ENCODE peak calls at places on chromosome 12, in nine cellular contexts. R is thyroid gland, E is uterus, S is IMR-90, H is HCT116, G is omental fat pad, J is cardiac muscle cell, O is A549, I is AG09309. K is an unnamed sample.

GRCh38 chr12:55706840-55707671 is 648 bp downstream of the ITGA7 start:
- DNase-seq in R (no peak), E (no peak), S (no peak), H (no peak), G (no peak), J (peak), O (no peak), I (no peak), K (no peak)

GRCh38 chr12:88052686-88053085 is 23.5 kb upstream of the C12orf50 start:
- DNase-seq in R (no peak), E (no peak), S (peak), H (peak), G (no peak), J (peak), O (peak), I (no peak), K (no peak)

GRCh38 chr12:89469361-89469760 is 55.2 kb downstream of the GALNT4 start:
- DNase-seq in R (no peak), E (no peak), S (peak), H (no peak), G (no peak), J (no peak), O (no peak), I (no peak), K (no peak)

GRCh38 chr12:42238240-42239140 is at the start of gene YAF2:
- DNase-seq in R (peak), E (peak), S (peak), H (peak), G (peak), J (peak), O (peak), I (peak), K (peak)

GRCh38 chr12:102960766-102961487 is 3.5 kb downstream of the ASCL1 start:
- DNase-seq in R (no peak), E (no peak), S (no peak), H (no peak), G (no peak), J (peak), O (no peak), I (no peak), K (no peak)

GRCh38 chr12:72271401-72271740 is 799 bp upstream of the TRHDE start:
- DNase-seq in R (peak), E (no peak), S (peak), H (no peak), G (no peak), J (peak), O (no peak), I (no peak), K (peak)

GRCh38 chr12:54704187-54704586 is 56.0 kb upstream of the DCD start:
- DNase-seq in R (no peak), E (no peak), S (no peak), H (no peak), G (no peak), J (no peak), O (no peak), I (no peak), K (no peak)

GRCh38 chr12:9649532-9649940 is 20.0 kb upstream of the CLEC2D start:
- DNase-seq in R (no peak), E (no peak), S (no peak), H (no peak), G (no peak), J (peak), O (no peak), I (no peak), K (no peak)

GRCh38 chr12:49089831-49090773 is 4.5 kb downstream of the DHH start:
- DNase-seq in R (no peak), E (peak), S (peak), H (no peak), G (no peak), J (peak), O (peak), I (no peak), K (no peak)

GRCh38 chr12:55682087-55682796 is 25.5 kb downstream of the ITGA7 start:
- DNase-seq in R (no peak), E (no peak), S (no peak), H (no peak), G (no peak), J (no peak), O (peak), I (no peak), K (no peak)

GRCh38 chr12:71014180-71014785 is 93.7 kb upstream of the PTPRR start:
- DNase-seq in R (no peak), E (no peak), S (peak), H (peak), G (no peak), J (peak), O (peak), I (no peak), K (no peak)

GRCh38 chr12:106974525-106974924 is 12.4 kb downstream of the MTERF2 start:
- DNase-seq in R (peak), E (no peak), S (no peak), H (no peak), G (no peak), J (no peak), O (no peak), I (no peak), K (no peak)

GRCh38 chr12:19095869-19096480 is 33.6 kb upstream of the PLEKHA5 start:
- DNase-seq in R (no peak), E (no peak), S (peak), H (no peak), G (no peak), J (no peak), O (peak), I (no peak), K (no peak)

GRCh38 chr12:98503593-98504367 is 11.6 kb upstream of the TMPO start:
- DNase-seq in R (peak), E (peak), S (peak), H (peak), G (peak), J (peak), O (peak), I (peak), K (peak)

GRCh38 chr12:11641522-11641921 is 8.0 kb upstream of the ETV6 start:
- DNase-seq in R (no peak), E (no peak), S (no peak), H (no peak), G (no peak), J (no peak), O (no peak), I (no peak), K (no peak)

GRCh38 chr12:107225626-107226025 is 132.3 kb upstream of the CRY1 start:
- DNase-seq in R (no peak), E (no peak), S (peak), H (no peak), G (no peak), J (no peak), O (peak), I (no peak), K (no peak)

GRCh38 chr12:47107926-47108325 is 28.2 kb upstream of the AMIGO2 start:
- DNase-seq in R (no peak), E (no peak), S (no peak), H (no peak), G (no peak), J (no peak), O (no peak), I (no peak), K (no peak)

GRCh38 chr12:9378430-9378835 is 170.2 kb upstream of the PZP start:
- DNase-seq in R (no peak), E (no peak), S (no peak), H (no peak), G (no peak), J (no peak), O (peak), I (no peak), K (no peak)

GRCh38 chr12:132557291-132557968 is 53.0 kb downstream of the LRCOL1 start:
- DNase-seq in R (no peak), E (no peak), S (no peak), H (no peak), G (no peak), J (no peak), O (no peak), I (no peak), K (no peak)

GRCh38 chr12:50925342-50925651 is 27.0 kb upstream of the HIGD1C start:
- DNase-seq in R (no peak), E (no peak), S (no peak), H (no peak), G (no peak), J (no peak), O (no peak), I (no peak), K (no peak)

GRCh38 chr12:117002040-117002832 is 91.5 kb downstream of the FBXW8 start:
- DNase-seq in R (no peak), E (no peak), S (peak), H (no peak), G (no peak), J (no peak), O (no peak), I (no peak), K (no peak)

GRCh38 chr12:44976246-44976645 is 74.7 kb downstream of the DBX2 start:
- DNase-seq in R (no peak), E (no peak), S (no peak), H (no peak), G (no peak), J (no peak), O (no peak), I (no peak), K (no peak)

GRCh38 chr12:32877670-32878459 is 18.7 kb downstream of the PKP2 start:
- DNase-seq in R (peak), E (no peak), S (no peak), H (no peak), G (no peak), J (peak), O (no peak), I (no peak), K (peak)

GRCh38 chr12:98492580-98493140 is 22.7 kb upstream of the TMPO start:
- DNase-seq in R (no peak), E (peak), S (no peak), H (no peak), G (no peak), J (no peak), O (no peak), I (no peak), K (no peak)

GRCh38 chr12:2605301-2605700 is 189.5 kb upstream of the FKBP4 start:
- DNase-seq in R (no peak), E (no peak), S (no peak), H (no peak), G (no peak), J (no peak), O (no peak), I (no peak), K (no peak)

GRCh38 chr12:14416658-14417057 is 51.2 kb downstream of the ATF7IP start:
- DNase-seq in R (no peak), E (no peak), S (peak), H (no peak), G (no peak), J (peak), O (peak), I (peak), K (no peak)

GRCh38 chr12:102521662-102522277 is 41.4 kb upstream of the IGF1 start:
- DNase-seq in R (no peak), E (no peak), S (no peak), H (no peak), G (no peak), J (no peak), O (no peak), I (no peak), K (no peak)

GRCh38 chr12:39294712-39295111 is 148.2 kb downstream of the KIF21A start:
- DNase-seq in R (no peak), E (no peak), S (no peak), H (no peak), G (no peak), J (no peak), O (no peak), I (no peak), K (no peak)

GRCh38 chr12:120588948-120589930 is 8.0 kb upstream of the POP5 start:
- DNase-seq in R (no peak), E (peak), S (no peak), H (no peak), G (no peak), J (no peak), O (no peak), I (no peak), K (no peak)

DNA sequence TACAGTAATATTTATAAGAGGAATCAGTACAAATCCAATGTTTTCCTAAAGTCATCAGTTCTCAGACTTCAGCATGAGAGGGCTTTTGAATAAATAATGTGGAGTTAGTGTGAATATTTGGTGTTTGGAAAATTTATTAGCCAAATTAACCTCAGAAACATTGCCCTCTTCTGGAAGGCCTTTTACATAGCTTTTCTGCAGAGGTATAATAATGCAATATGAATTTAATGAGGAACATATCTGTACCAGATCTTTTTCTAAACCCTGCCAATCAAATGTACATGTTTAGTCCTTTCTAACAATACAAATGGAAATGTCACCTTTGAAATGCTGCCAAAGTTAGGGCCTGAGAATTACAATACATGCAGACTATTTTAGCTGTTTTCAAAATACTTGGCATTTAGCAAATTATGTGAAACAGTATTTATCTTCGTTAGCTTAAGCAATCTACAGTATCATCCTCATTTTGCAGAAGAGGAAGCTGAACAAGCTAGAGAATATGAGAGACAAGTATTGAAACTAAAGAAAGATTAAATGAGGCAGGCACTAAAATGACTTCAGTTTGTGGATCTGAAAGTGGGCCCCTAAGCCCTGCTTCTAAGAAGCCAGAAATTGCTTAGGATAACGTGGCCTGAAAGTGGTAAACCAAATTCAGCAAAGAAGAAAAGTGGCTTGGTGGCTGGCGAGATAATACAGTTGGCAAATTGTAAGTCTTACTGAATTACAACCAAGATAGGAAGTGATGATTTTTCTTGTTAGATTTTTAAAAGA is 60.4 kb upstream of the MANSC4 start:
- DNase-seq in R (no peak), E (no peak), S (no peak), H (no peak), G (no peak), J (no peak), O (no peak), I (no peak), K (no peak)
- TF ChIP-seq CTCF in R (no peak), E (no peak), S (peak), H (peak), G (no peak), J (peak), O (peak), I (peak), K (peak)

GRCh38 chr12:100995771-100996170 is 201.2 kb downstream of the ANO4 start:
- DNase-seq in R (no peak), E (no peak), S (no peak), H (no peak), G (no peak), J (no peak), O (no peak), I (no peak), K (no peak)
- TF ChIP-seq CTCF in R (no peak), E (no peak), S (no peak), H (no peak), G (no peak), J (no peak), O (no peak), I (no peak), K (no peak)

DNA sequence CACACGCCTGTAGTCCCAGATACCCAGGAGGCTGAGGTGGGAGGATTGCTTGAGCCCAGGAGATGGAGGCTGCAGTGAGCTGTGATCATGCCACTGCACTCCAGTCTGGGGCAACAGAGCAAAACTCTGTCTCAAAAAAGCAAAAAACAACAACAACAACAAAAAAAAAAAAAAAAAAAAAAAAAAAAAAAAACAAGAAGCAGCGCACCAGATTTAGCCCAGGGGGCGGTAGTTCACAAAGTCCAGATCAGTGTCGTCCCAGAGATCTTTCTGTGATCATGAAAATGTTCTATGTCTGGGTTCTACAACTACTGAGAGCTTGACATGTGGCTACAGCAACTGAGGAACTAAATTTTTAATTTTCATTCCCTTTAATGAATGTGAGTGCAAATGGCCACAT is 27.4 kb downstream of the OAS2 start:
- DNase-seq in R (no peak), E (no peak), S (no peak), H (peak), G (no peak), J (peak), O (peak), I (no peak), K (no peak)
- TF ChIP-seq CTCF in R (no peak), E (no peak), S (peak), H (peak), G (no peak), J (peak), O (peak), I (peak), K (peak)

DNA sequence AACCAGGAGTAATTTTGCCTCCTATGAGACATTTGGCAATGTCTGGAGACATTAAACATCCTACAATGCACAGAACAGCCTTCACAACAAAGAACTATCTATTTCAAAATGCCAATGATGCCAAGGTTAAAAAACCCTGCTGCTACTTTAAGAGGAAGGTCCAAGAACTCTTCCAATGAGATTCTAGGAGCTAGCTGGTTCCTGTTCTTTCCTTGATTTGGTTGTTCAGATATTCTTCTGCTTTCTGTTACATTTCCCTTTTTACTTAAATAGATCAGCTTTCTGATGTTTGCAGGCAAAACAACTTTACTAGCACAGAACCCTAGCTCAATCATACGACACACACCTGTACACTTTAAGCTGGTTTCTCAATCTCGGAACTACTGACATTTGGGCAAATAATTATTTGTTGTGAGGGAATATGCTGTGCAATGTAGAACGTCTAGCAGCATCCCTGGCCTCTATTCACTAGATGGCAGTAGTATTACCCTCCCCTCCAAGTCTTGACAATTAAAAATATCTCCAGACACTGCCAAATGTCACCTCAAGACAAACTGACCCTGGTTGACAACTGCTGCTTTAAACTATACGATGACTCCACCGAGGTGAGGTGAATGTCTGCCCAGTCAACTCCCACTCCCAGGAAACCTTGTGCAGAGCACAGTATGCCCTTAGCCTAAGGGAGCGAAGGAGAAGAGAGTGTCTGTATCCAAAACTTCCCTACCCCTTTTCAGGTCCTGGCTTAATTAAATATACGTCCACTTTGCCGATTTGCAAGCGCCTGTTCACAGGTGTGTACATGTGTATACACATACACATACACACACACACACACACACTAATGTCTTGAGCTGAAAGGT is 4.4 kb downstream of the BLTP3B start:
- DNase-seq in R (no peak), E (no peak), S (peak), H (no peak), G (no peak), J (peak), O (peak), I (no peak), K (no peak)
- TF ChIP-seq CTCF in R (no peak), E (no peak), S (peak), H (peak), G (no peak), J (peak), O (peak), I (peak), K (peak)

DNA sequence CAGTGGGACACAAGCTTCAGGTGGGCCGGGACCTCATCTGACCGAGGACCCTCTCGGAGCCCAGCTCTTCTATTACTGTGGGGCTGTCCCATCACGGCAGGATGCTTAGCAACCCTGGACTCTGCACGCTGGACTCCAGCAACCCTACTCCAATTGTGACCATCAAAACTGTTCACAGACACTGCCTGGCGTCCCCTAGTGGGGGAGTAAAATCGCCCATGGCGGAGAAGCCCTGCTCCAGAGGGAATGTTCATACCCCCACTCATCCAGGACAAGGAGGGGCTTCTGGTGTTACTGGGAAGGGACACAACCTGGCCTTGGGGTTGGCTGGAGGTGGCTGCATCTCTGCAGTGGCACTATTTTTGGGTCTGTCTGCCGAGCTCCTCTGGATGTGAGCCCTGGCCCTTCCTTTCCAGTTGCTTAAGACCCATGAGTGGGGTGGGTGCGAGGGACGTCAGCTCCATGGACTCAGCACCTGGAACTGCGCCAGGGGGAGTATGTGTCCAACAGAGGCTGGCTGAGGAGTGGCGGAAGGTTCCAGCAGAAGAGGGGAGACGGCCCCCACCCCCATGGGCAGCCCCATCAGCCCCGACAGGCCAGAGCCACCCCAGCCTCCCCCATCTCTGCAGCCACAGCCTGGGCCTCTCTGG is 103.8 kb downstream of the RFLNA start:
- DNase-seq in R (no peak), E (peak), S (no peak), H (no peak), G (peak), J (no peak), O (no peak), I (no peak), K (no peak)
- TF ChIP-seq CTCF in R (no peak), E (no peak), S (peak), H (no peak), G (no peak), J (peak), O (peak), I (no peak), K (no peak)

DNA sequence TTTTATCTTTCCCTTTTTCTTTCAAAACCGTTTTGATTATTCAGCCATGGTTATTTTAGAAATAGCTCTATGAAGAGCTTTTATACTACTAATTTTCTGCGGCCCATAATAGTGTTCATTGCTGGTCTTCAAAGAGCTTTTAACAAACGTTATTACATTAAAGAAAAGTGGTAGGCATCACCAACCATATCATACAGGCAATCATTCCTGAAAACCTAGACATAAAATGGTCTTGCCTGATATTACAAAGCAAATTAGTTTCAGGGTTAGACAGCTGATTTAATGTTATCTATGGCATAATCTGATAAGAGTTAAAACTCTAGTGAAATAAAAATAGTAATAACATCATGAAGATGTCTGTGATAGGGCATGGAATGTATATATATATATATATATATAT is 89.7 kb upstream of the CNTN1 start:
- DNase-seq in R (no peak), E (no peak), S (no peak), H (no peak), G (no peak), J (no peak), O (no peak), I (no peak), K (no peak)
- TF ChIP-seq CTCF in R (no peak), E (no peak), S (no peak), H (no peak), G (no peak), J (no peak), O (no peak), I (no peak), K (no peak)